ENCODE peak calls at places on chromosomes 11 and 22, in eight cellular contexts. One of them, this sample, is unnamed.

GRCh38 chr11:70156291-70157037 is 46.6 kb upstream of the FADD start:
- DNase-seq in stomach: no peak
- DNase-seq in HCT116: no peak
- DNase-seq in lung: no peak
- DNase-seq in neural progenitor cell: no peak
- DNase-seq in heart right ventricle: no peak
- DNase-seq in HL-60: no peak
- DNase-seq in IMR-90: no peak
- DNase-seq in this sample: no peak

GRCh38 chr11:128488471-128488870 is 98.9 kb downstream of the ETS1 start:
- DNase-seq in neural progenitor cell: no peak
- DNase-seq in HCT116: no peak
- DNase-seq in IMR-90: peak
- DNase-seq in stomach: no peak
- DNase-seq in lung: no peak
- DNase-seq in HL-60: no peak
- DNase-seq in heart right ventricle: no peak
- DNase-seq in this sample: peak

GRCh38 chr22:23237201-23237798 is 57.0 kb downstream of the BCR start:
- DNase-seq in HCT116: no peak
- DNase-seq in neural progenitor cell: peak
- DNase-seq in lung: no peak
- DNase-seq in HL-60: no peak
- DNase-seq in stomach: peak
- DNase-seq in IMR-90: peak
- DNase-seq in heart right ventricle: peak
- DNase-seq in this sample: no peak

GRCh38 chr11:40417627-40418026 is 1041.8 kb downstream of the LRRC4C start:
- DNase-seq in stomach: no peak
- DNase-seq in lung: no peak
- DNase-seq in neural progenitor cell: no peak
- DNase-seq in HL-60: no peak
- DNase-seq in heart right ventricle: no peak
- DNase-seq in IMR-90: no peak
- DNase-seq in HCT116: no peak
- DNase-seq in this sample: no peak

GRCh38 chr22:50678651-50679521 is 6.3 kb downstream of the SHANK3 start:
- DNase-seq in stomach: peak
- DNase-seq in HCT116: no peak
- DNase-seq in heart right ventricle: no peak
- DNase-seq in lung: peak
- DNase-seq in IMR-90: no peak
- DNase-seq in neural progenitor cell: no peak
- DNase-seq in HL-60: no peak
- DNase-seq in this sample: no peak

GRCh38 chr11:113814181-113814580 is 34.6 kb downstream of the CLDN25 start:
- DNase-seq in HL-60: no peak
- DNase-seq in IMR-90: no peak
- DNase-seq in heart right ventricle: no peak
- DNase-seq in lung: no peak
- DNase-seq in HCT116: no peak
- DNase-seq in neural progenitor cell: peak
- DNase-seq in stomach: no peak
- DNase-seq in this sample: no peak

GRCh38 chr11:134741453-134742227 is 329.6 kb upstream of the B3GAT1 start:
- DNase-seq in neural progenitor cell: no peak
- DNase-seq in IMR-90: peak
- DNase-seq in heart right ventricle: no peak
- DNase-seq in stomach: no peak
- DNase-seq in lung: no peak
- DNase-seq in HCT116: no peak
- DNase-seq in HL-60: no peak
- DNase-seq in this sample: no peak

GRCh38 chr11:86292912-86293606 is 9.0 kb upstream of the HIKESHI start:
- DNase-seq in neural progenitor cell: no peak
- DNase-seq in HCT116: no peak
- DNase-seq in heart right ventricle: no peak
- DNase-seq in stomach: no peak
- DNase-seq in lung: no peak
- DNase-seq in HL-60: no peak
- DNase-seq in IMR-90: no peak
- DNase-seq in this sample: no peak

GRCh38 chr11:45653277-45653676 is 12.1 kb downstream of the CHST1 start:
- DNase-seq in HL-60: no peak
- DNase-seq in lung: no peak
- DNase-seq in heart right ventricle: no peak
- DNase-seq in IMR-90: no peak
- DNase-seq in neural progenitor cell: peak
- DNase-seq in stomach: no peak
- DNase-seq in HCT116: no peak
- DNase-seq in this sample: no peak

GRCh38 chr11:30147293-30147692 is 83.5 kb upstream of the FSHB start:
- DNase-seq in IMR-90: no peak
- DNase-seq in neural progenitor cell: no peak
- DNase-seq in heart right ventricle: no peak
- DNase-seq in stomach: no peak
- DNase-seq in HL-60: no peak
- DNase-seq in lung: no peak
- DNase-seq in HCT116: no peak
- DNase-seq in this sample: no peak

GRCh38 chr22:33678523-33678922 is 241.8 kb downstream of the LARGE1 start:
- DNase-seq in IMR-90: no peak
- DNase-seq in stomach: no peak
- DNase-seq in lung: no peak
- DNase-seq in heart right ventricle: no peak
- DNase-seq in HCT116: no peak
- DNase-seq in HL-60: no peak
- DNase-seq in neural progenitor cell: no peak
- DNase-seq in this sample: no peak

GRCh38 chr22:17769716-17770082 is 4.6 kb downstream of the BID start:
- DNase-seq in lung: no peak
- DNase-seq in IMR-90: no peak
- DNase-seq in heart right ventricle: no peak
- DNase-seq in stomach: no peak
- DNase-seq in neural progenitor cell: no peak
- DNase-seq in HCT116: no peak
- DNase-seq in HL-60: no peak
- DNase-seq in this sample: no peak

GRCh38 chr11:103887001-103887680 is 149.3 kb upstream of the DDI1 start:
- DNase-seq in lung: no peak
- DNase-seq in IMR-90: no peak
- DNase-seq in neural progenitor cell: no peak
- DNase-seq in HL-60: no peak
- DNase-seq in HCT116: no peak
- DNase-seq in stomach: no peak
- DNase-seq in heart right ventricle: no peak
- DNase-seq in this sample: no peak

GRCh38 chr11:2518112-2518982 is 73.5 kb downstream of the KCNQ1 start:
- DNase-seq in stomach: peak
- DNase-seq in HCT116: no peak
- DNase-seq in HL-60: no peak
- DNase-seq in neural progenitor cell: peak
- DNase-seq in lung: no peak
- DNase-seq in IMR-90: no peak
- DNase-seq in heart right ventricle: peak
- DNase-seq in this sample: no peak

GRCh38 chr11:15406952-15407351 is 292.2 kb downstream of the INSC start:
- DNase-seq in lung: no peak
- DNase-seq in stomach: no peak
- DNase-seq in HL-60: no peak
- DNase-seq in IMR-90: no peak
- DNase-seq in heart right ventricle: no peak
- DNase-seq in HCT116: no peak
- DNase-seq in neural progenitor cell: no peak
- DNase-seq in this sample: no peak

GRCh38 chr11:78583889-78584288 is 9.2 kb upstream of the NARS2 start:
- DNase-seq in heart right ventricle: no peak
- DNase-seq in HCT116: no peak
- DNase-seq in neural progenitor cell: no peak
- DNase-seq in lung: no peak
- DNase-seq in HL-60: no peak
- DNase-seq in IMR-90: no peak
- DNase-seq in stomach: no peak
- DNase-seq in this sample: no peak

GRCh38 chr11:9280655-9281301 is 15.6 kb upstream of the DENND5A start:
- DNase-seq in neural progenitor cell: no peak
- DNase-seq in lung: no peak
- DNase-seq in HCT116: no peak
- DNase-seq in IMR-90: peak
- DNase-seq in HL-60: peak
- DNase-seq in heart right ventricle: no peak
- DNase-seq in stomach: peak
- DNase-seq in this sample: no peak

DNA sequence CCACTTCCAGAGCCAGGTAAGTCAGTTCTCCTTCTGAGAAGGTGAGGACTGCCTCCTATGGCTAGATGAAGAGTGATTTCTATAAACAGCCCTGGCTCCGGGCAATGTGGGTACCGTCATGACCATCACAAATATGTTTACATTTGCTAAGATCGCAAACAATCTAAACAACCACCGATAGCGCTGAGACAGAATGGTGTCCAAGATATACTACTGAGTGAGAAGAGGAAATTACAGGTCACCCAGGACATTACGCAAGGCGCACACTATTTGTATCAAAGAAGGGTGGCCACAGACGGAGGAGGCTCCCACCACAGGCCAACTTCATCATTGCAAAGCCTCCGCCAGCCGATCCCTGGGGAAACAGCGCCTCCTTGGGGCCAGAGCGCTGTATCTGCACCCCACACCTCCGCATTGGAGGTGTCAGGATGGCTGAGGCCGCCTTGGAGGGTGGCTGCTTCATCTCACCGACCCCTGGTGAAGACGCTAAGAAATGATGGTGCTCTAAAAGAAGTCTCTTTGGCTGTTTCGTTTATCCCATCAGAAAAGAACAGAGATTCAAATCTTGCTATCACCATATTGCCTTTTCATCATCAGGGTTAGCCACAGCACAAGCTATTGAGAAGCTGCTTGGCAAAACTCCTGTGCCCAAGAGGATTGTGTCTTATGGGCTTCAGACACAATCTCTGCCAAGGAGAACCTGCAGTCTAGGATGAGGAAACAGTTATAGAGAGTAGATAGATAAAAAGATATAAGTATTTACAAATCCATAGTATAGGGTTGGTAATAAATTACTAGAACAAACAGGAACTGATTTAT is 12.3 kb upstream of the ASRGL1 start:
- DNase-seq in neural progenitor cell: peak
- DNase-seq in heart right ventricle: peak
- DNase-seq in HCT116: peak
- DNase-seq in IMR-90: peak
- DNase-seq in lung: peak
- DNase-seq in stomach: no peak
- DNase-seq in HL-60: peak
- DNase-seq in this sample: no peak
- TF ChIP-seq CTCF in neural progenitor cell: peak
- TF ChIP-seq CTCF in heart right ventricle: peak
- TF ChIP-seq CTCF in HCT116: peak
- TF ChIP-seq CTCF in IMR-90: peak
- TF ChIP-seq CTCF in lung: peak
- TF ChIP-seq CTCF in stomach: no peak
- TF ChIP-seq CTCF in HL-60: peak
- TF ChIP-seq CTCF in this sample: no peak

DNA sequence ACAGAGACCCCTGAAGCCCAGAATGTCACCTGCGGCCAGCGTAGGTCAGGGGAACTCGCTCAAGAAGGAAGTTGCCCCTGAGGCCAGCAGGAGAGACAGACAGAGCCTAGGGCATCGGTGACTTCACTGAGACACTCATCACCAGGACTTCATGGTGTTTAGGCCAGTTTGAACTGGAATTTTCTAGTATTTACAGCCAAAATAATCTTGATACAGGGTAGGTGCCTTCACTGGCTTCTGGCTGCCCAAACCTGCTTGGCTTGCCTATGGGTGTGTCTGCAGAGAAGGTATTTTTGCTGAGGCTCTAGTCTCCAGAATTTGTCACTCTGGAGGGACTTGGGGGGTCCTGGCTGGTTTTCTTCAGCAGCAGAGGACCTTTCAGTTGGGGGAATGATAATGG is 86.6 kb downstream of the FBXO7 start:
- DNase-seq in HCT116: no peak
- DNase-seq in neural progenitor cell: no peak
- DNase-seq in HL-60: no peak
- DNase-seq in heart right ventricle: no peak
- DNase-seq in stomach: no peak
- DNase-seq in lung: no peak
- DNase-seq in IMR-90: no peak
- DNase-seq in this sample: no peak
- H3K27ac ChIP-seq in HCT116: no peak
- H3K27ac ChIP-seq in neural progenitor cell: no peak
- H3K27ac ChIP-seq in HL-60: no peak
- H3K27ac ChIP-seq in heart right ventricle: no peak
- H3K27ac ChIP-seq in stomach: no peak
- H3K27ac ChIP-seq in lung: no peak
- H3K27ac ChIP-seq in IMR-90: no peak
- H3K27ac ChIP-seq in this sample: peak

GRCh38 chr11:62390727-62391126 is 28.1 kb upstream of the SCGB1A1 start:
- DNase-seq in HL-60: no peak
- DNase-seq in HCT116: no peak
- DNase-seq in neural progenitor cell: no peak
- DNase-seq in heart right ventricle: no peak
- DNase-seq in stomach: no peak
- DNase-seq in lung: no peak
- DNase-seq in IMR-90: peak
- DNase-seq in this sample: no peak

GRCh38 chr11:62390237-62390636 is 28.6 kb upstream of the SCGB1A1 start:
- DNase-seq in HL-60: no peak
- DNase-seq in stomach: no peak
- DNase-seq in neural progenitor cell: no peak
- DNase-seq in HCT116: no peak
- DNase-seq in lung: no peak
- DNase-seq in heart right ventricle: no peak
- DNase-seq in IMR-90: no peak
- DNase-seq in this sample: no peak

GRCh38 chr11:62392506-62392905 is 26.3 kb upstream of the SCGB1A1 start:
- DNase-seq in stomach: no peak
- DNase-seq in neural progenitor cell: no peak
- DNase-seq in IMR-90: no peak
- DNase-seq in heart right ventricle: no peak
- DNase-seq in lung: no peak
- DNase-seq in HCT116: no peak
- DNase-seq in HL-60: no peak
- DNase-seq in this sample: no peak

GRCh38 chr11:62392944-62393628 is 25.7 kb upstream of the SCGB1A1 start:
- DNase-seq in heart right ventricle: no peak
- DNase-seq in lung: no peak
- DNase-seq in HCT116: peak
- DNase-seq in IMR-90: no peak
- DNase-seq in neural progenitor cell: no peak
- DNase-seq in stomach: no peak
- DNase-seq in HL-60: no peak
- DNase-seq in this sample: peak

GRCh38 chr11:62391642-62392425 is 27.0 kb upstream of the SCGB1A1 start:
- DNase-seq in HCT116: no peak
- DNase-seq in neural progenitor cell: no peak
- DNase-seq in IMR-90: no peak
- DNase-seq in heart right ventricle: no peak
- DNase-seq in HL-60: no peak
- DNase-seq in stomach: no peak
- DNase-seq in lung: no peak
- DNase-seq in this sample: no peak
- TF ChIP-seq CTCF in HCT116: no peak
- TF ChIP-seq CTCF in neural progenitor cell: peak
- TF ChIP-seq CTCF in IMR-90: peak
- TF ChIP-seq CTCF in heart right ventricle: no peak
- TF ChIP-seq CTCF in HL-60: no peak
- TF ChIP-seq CTCF in stomach: no peak
- TF ChIP-seq CTCF in lung: no peak
- TF ChIP-seq CTCF in this sample: no peak

GRCh38 chr11:57476223-57476882 is 16.0 kb downstream of the RTN4RL2 start:
- DNase-seq in IMR-90: no peak
- DNase-seq in neural progenitor cell: peak
- DNase-seq in heart right ventricle: peak
- DNase-seq in stomach: peak
- DNase-seq in HL-60: no peak
- DNase-seq in lung: no peak
- DNase-seq in HCT116: no peak
- DNase-seq in this sample: no peak
- H3K27ac ChIP-seq in IMR-90: no peak
- H3K27ac ChIP-seq in neural progenitor cell: no peak
- H3K27ac ChIP-seq in heart right ventricle: no peak
- H3K27ac ChIP-seq in stomach: peak
- H3K27ac ChIP-seq in HL-60: no peak
- H3K27ac ChIP-seq in lung: no peak
- H3K27ac ChIP-seq in HCT116: no peak
- H3K27ac ChIP-seq in this sample: no peak

This sample was measured in RWPE1.